ENCODE peak calls at places on chromosomes 12 and 14, in six cellular contexts. N is A549, J is GM12878, Q is HepG2, H is K562, I is endothelial cell of umbilical vein. W is an unnamed sample.

GRCh38 chr12:51994539-51994820 is 12.3 kb upstream of the TAMALIN start:
- DNase-seq in N (no peak), J (no peak), Q (no peak), H (no peak), I (no peak), W (no peak)

GRCh38 chr12:14981049-14981448 is 8.2 kb downstream of the PDE6H start:
- DNase-seq in N (no peak), J (no peak), Q (no peak), H (no peak), I (no peak), W (peak)

GRCh38 chr14:64293976-64294671 is at the start of gene ESR2:
- DNase-seq in N (peak), J (no peak), Q (no peak), H (peak), I (peak), W (no peak)

GRCh38 chr12:57000393-57000792 is 6.0 kb downstream of the ZBTB39 start:
- DNase-seq in N (no peak), J (no peak), Q (no peak), H (no peak), I (no peak), W (no peak)

GRCh38 chr14:65044596-65044959 is 57.7 kb downstream of the MAX start:
- DNase-seq in N (no peak), J (no peak), Q (no peak), H (peak), I (no peak), W (peak)

GRCh38 chr14:89065879-89066278 is 241.4 kb downstream of the TTC8 start:
- DNase-seq in N (no peak), J (no peak), Q (no peak), H (no peak), I (no peak), W (no peak)

GRCh38 chr14:41037388-41037787 is 569.3 kb upstream of the LRFN5 start:
- DNase-seq in N (no peak), J (no peak), Q (no peak), H (no peak), I (no peak), W (no peak)

GRCh38 chr12:27869567-27869966 is 89.5 kb upstream of the MANSC4 start:
- DNase-seq in N (no peak), J (no peak), Q (no peak), H (peak), I (no peak), W (no peak)

GRCh38 chr14:26370118-26370517 is 227.7 kb downstream of the NOVA1 start:
- DNase-seq in N (no peak), J (no peak), Q (no peak), H (no peak), I (peak), W (no peak)

GRCh38 chr14:70086685-70087379 is 101.9 kb downstream of the SLC8A3 start:
- DNase-seq in N (no peak), J (no peak), Q (peak), H (peak), I (peak), W (peak)

GRCh38 chr12:31225656-31226535 is 100.1 kb downstream of the SINHCAF start:
- DNase-seq in N (no peak), J (no peak), Q (no peak), H (no peak), I (no peak), W (no peak)

GRCh38 chr12:107337354-107338095 is 244.2 kb upstream of the CRY1 start:
- DNase-seq in N (no peak), J (no peak), Q (no peak), H (no peak), I (no peak), W (no peak)

GRCh38 chr12:107335802-107336570 is 242.6 kb upstream of the CRY1 start:
- DNase-seq in N (peak), J (no peak), Q (no peak), H (no peak), I (no peak), W (no peak)

GRCh38 chr12:107332726-107333125 is 239.4 kb upstream of the CRY1 start:
- DNase-seq in N (no peak), J (no peak), Q (no peak), H (no peak), I (no peak), W (peak)

GRCh38 chr12:107339932-107340331 is 246.6 kb upstream of the CRY1 start:
- DNase-seq in N (no peak), J (no peak), Q (no peak), H (no peak), I (no peak), W (no peak)

DNA sequence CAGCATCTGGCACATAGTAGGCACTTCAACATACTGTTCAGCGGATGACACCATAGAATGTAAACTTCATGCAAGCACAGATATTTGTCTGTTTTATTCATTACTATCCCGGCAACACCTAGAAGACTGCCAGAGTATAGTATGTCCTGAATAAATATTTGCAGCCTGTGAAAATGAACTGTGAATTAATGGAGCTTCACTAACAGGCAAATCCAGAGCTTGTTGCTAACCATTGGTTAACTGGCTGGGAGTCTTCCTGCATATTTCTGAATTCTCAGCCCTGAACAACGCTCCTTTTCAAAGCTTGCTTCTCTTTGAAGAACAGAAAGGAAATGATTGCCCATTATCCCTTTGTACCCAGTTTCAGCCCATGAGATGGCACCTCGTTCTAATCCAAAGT is 243.4 kb upstream of the CRY1 start:
- DNase-seq in N (no peak), J (no peak), Q (no peak), H (no peak), I (no peak), W (no peak)
- TF ChIP-seq CTCF in N (no peak), J (no peak), Q (no peak), H (no peak), I (no peak), W (no peak)

DNA sequence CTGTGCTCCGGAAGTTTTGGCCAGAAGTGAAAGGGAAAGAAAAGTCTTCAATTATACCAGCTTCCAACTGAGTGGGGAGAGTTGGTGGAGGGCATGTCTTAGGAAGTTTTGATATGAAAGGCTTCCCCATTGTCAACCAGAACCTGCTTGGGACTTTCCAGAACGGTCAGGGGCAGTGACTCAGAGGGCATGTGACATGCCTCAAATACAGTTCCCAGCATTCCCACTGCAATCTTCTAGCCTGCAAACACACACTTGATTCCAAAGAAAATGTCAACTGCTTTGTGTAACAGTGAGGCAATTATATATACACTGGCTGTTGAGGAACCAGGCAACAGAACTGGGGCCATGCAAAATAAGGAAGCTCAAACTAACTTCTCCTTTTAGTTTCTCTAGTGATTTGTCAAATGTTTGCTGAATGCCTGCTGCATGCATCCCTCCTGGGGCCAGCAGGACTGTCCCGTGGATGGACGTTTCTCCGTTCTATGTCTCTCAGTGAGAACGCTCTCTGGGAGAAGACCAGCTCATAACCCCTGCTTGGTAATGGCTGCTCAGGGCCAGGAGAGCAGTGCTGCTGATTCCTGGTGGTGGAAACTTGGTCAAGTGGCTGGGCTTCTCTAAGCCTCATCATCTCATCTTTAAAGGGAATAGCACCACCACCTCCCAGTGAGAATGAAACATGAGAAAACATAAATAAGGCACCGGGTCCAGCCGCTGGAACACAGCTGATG is 18.3 kb downstream of the SLC25A47 start:
- DNase-seq in N (peak), J (peak), Q (no peak), H (no peak), I (peak), W (peak)
- TF ChIP-seq MYC in N (no peak), J (no peak), Q (no peak), H (no peak), I (no peak), W (peak)

GRCh38 chr14:59214702-59215302 is 26.3 kb downstream of the DAAM1 start:
- DNase-seq in N (no peak), J (peak), Q (no peak), H (no peak), I (no peak), W (no peak)

GRCh38 chr14:59213368-59214315 is 25.2 kb downstream of the DAAM1 start:
- DNase-seq in N (no peak), J (no peak), Q (peak), H (no peak), I (no peak), W (no peak)

GRCh38 chr14:59217011-59217410 is 28.5 kb downstream of the DAAM1 start:
- DNase-seq in N (no peak), J (no peak), Q (no peak), H (no peak), I (no peak), W (no peak)

GRCh38 chr14:59215757-59216156 is 27.3 kb downstream of the DAAM1 start:
- DNase-seq in N (no peak), J (no peak), Q (peak), H (no peak), I (no peak), W (no peak)

GRCh38 chr14:59215353-59215752 is 26.9 kb downstream of the DAAM1 start:
- DNase-seq in N (no peak), J (no peak), Q (peak), H (no peak), I (peak), W (no peak)
- H3K4me3 ChIP-seq in N (no peak), J (peak), Q (peak), H (no peak), I (no peak), W (no peak)

GRCh38 chr12:125776212-125776611 is 711.0 kb downstream of the AACS start:
- DNase-seq in N (no peak), J (no peak), Q (no peak), H (no peak), I (no peak), W (no peak)

GRCh38 chr12:125775507-125775906 is 710.3 kb downstream of the AACS start:
- DNase-seq in N (no peak), J (no peak), Q (no peak), H (no peak), I (no peak), W (no peak)

GRCh38 chr12:125772403-125772802 is 707.2 kb downstream of the AACS start:
- DNase-seq in N (no peak), J (no peak), Q (no peak), H (no peak), I (no peak), W (no peak)

GRCh38 chr12:125773033-125773432 is 707.8 kb downstream of the AACS start:
- DNase-seq in N (peak), J (no peak), Q (peak), H (peak), I (no peak), W (peak)
- TF ChIP-seq CTCF in N (no peak), J (peak), Q (peak), H (no peak), I (no peak), W (peak)

DNA sequence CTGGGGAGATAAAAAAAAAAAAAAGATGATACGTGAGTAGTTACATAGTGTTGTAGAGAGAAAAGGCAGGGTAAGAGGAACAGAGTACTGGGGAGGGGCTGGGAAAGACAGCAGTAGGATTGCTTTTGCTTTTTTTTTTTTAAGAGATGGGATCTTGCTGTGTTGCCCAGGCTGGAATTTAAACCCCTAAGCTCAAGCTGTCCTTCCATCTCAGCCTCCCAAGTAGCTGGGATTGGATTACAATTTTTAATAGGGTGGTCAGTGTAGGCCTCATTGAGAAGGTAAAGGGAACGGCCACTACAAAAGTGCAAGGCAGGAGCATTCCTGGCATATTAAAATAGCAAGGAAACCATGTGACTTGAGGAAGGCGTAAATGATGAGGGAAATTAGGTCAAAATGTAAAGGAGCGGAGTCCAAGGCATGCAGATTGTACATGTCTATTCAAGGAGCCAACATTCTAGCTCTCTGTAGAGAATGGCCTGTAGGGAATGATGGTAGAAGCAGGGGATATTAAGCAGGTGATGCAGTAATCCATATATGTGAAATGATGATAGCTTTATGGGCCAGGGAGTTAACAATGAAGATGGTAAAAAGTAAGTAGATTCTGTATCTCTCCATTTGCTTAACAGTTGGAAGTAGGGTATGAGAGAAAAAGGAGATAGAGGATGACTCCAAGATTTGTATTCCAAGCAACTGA is 33.2 kb downstream of the ARHGAP5 start:
- DNase-seq in N (no peak), J (no peak), Q (no peak), H (no peak), I (no peak), W (no peak)
- TF ChIP-seq MYC in N (no peak), J (no peak), Q (no peak), H (no peak), I (no peak), W (no peak)

GRCh38 chr14:53956427-53957201 is at the start of gene BMP4:
- DNase-seq in N (no peak), J (no peak), Q (peak), H (peak), I (peak), W (no peak)
- H3K4me3 ChIP-seq in N (peak), J (peak), Q (peak), H (no peak), I (peak), W (no peak)

DNA sequence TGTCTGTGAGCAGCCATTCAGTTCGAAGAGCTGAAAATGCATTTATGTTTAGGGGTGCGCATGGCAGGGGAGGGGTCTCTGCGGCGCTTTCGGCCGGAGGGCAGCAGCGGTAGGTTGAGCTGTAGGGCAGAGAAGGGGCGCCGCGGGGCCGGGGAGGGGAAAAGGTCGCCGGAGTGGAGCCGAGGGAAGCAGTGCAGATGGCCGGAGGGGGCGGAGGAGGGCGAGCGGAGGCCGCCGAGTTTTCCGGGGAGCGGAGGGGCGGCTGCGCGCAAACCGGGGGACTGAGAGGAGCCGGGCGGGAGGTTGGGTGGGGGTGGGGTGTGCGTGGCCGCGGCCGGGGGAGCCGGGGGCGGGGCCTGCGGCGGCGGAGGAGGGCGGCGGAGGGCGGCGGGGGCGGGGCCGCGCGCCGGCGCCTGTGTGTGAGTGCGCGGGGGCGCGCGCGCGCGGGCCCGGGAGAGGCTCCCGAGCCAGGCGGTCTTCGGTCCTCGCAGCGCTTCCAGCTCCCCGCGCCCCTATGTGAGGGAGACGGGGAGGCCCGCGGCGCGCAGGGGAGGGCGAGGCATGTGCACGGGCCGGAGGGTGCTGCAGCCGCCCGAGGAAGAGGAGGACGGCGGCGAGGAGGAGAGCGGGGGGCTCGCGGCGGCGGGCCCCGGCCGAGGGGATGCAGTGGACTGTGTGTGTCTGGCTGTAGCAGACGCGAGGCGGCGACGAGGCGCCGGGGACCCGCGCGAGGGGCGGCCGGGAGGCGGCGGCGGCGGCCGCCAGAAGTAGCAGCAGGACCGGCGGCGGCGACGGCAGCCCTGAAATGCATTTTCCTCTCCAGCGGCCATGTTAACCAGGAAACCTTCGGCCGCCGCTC is at the start of gene DYRK2:
- DNase-seq in N (peak), J (no peak), Q (peak), H (peak), I (peak), W (peak)
- TF ChIP-seq CTCF in N (no peak), J (no peak), Q (peak), H (no peak), I (no peak), W (no peak)

DNA sequence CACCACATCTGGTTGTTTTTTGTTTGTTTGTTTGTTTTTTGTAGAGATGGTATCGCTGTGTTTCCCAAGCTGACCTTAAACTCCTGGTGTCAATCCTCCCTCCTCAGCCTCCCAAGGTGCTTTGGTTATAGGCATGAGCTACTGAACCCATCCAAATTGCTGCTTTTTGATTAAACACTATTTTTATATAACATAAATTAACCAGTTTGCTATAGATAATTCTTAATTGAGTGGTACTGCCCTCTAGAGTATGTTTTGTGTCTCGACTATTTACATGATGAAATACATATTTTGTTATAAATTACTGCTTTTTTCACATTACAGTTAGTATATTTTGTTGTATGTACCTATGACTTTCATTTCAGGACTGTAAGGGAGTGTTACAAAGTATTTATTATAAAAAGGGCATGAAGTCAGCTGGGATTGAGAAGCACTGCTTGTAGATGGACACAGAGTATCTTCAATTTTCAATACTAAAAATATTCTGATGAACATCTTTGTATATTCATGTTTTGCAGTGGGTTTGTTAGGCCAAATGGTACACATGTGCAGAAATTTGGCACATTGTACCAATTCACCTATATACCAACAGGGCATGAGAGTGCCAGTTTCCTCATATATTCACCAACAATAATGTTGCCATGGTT is 14.9 kb upstream of the SCAF11 start:
- DNase-seq in N (peak), J (no peak), Q (no peak), H (no peak), I (peak), W (peak)
- TF ChIP-seq MYC in N (no peak), J (no peak), Q (no peak), H (no peak), I (no peak), W (no peak)

GRCh38 chr12:22285871-22286270 is 48.6 kb downstream of the ST8SIA1 start:
- DNase-seq in N (no peak), J (no peak), Q (no peak), H (no peak), I (no peak), W (no peak)

GRCh38 chr12:22286569-22286968 is 47.9 kb downstream of the ST8SIA1 start:
- DNase-seq in N (no peak), J (no peak), Q (no peak), H (no peak), I (no peak), W (no peak)

GRCh38 chr12:22289250-22289649 is 45.3 kb downstream of the ST8SIA1 start:
- DNase-seq in N (no peak), J (no peak), Q (no peak), H (no peak), I (no peak), W (no peak)

GRCh38 chr12:22287056-22287455 is 47.5 kb downstream of the ST8SIA1 start:
- DNase-seq in N (no peak), J (no peak), Q (no peak), H (no peak), I (no peak), W (no peak)

DNA sequence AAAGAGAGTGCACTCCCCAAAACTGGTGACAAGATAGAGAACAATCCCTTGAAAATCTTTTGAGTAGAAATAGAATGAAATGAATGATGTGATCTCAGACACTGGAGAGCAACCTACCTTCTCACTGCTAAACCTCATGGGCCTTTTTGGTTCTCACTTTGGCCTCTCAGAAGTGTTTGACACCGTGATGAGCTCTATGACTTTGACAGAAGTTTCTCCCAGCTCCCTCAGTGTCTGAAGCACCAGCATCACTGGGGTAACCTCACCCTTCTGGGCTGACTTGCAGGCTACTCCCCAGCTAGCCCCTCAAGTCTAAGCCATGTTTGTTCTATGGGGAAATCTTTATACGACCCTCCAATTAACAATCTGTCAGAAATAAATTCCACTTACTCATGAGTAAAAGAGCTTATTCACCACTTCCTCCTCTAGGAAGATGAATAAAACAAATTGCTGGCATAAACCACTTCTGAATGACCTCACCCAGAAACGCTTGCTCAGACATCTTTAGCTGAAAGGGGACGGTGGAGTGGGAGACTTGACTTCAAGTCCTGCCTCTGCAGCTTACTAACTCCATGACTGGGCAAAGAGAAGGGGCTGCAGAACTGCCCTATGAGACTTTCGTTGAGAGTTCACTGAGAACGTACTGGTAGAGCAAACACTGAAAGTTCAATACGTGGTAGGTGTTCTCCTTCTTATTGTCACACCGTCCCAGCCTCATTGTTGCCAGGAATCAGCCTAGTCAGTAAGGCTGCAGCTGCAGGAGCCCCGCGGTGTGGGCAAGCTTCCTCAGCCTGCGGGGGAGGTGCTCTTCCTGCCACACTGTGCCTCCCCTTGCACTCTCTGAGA is 46.5 kb downstream of the ST8SIA1 start:
- DNase-seq in N (no peak), J (no peak), Q (no peak), H (no peak), I (peak), W (peak)
- H3K4me3 ChIP-seq in N (no peak), J (no peak), Q (no peak), H (no peak), I (no peak), W (no peak)